ENCODE peak calls at places on chromosomes 4 and X, in seven cellular contexts. Z is IMR-90, Q is H1, C is mesendoderm, G is mesenchymal stem cell, M is trophoblast cell, B is H9. D is an unnamed sample.
A peak's percentile ranks its signal among the peaks of the same experiment; 100 is the strongest.

GRCh38 chr4:112327950-112328349 is 30.8 kb downstream of the ALPK1 start:
- DNase-seq in Z (peak; percentile 72), C (peak; percentile 60), B (no peak), Q (no peak), G (peak; percentile 65), M (peak; percentile 68), D (peak; percentile 58)

GRCh38 chr4:81519428-81519775 is 47.7 kb upstream of the RASGEF1B start:
- DNase-seq in B (no peak), C (no peak), M (no peak), G (no peak), Q (no peak), Z (no peak), D (no peak)

GRCh38 chr4:73684097-73684496 is 56.3 kb upstream of the CXCL8 start:
- DNase-seq in G (no peak), B (no peak), Q (no peak), M (no peak), C (peak; percentile 38), Z (peak; percentile 43), D (no peak)

GRCh38 chrX:138858946-138859345 is 147.4 kb upstream of the FGF13 start:
- DNase-seq in C (no peak), G (peak; percentile 0), M (peak; percentile 2), B (no peak), Q (no peak), Z (no peak), D (no peak)

GRCh38 chr4:175504316-175504715 is 307.7 kb downstream of the GPM6A start:
- DNase-seq in G (no peak), C (no peak), Z (peak; percentile 2), Q (no peak), M (peak; percentile 68), B (no peak), D (no peak)

GRCh38 chrX:145484740-145485139 is 237.4 kb downstream of the SPANXN1 start:
- DNase-seq in Z (no peak), C (no peak), G (no peak), M (no peak), B (no peak), Q (no peak), D (no peak)

GRCh38 chrX:13996650-13997049 is 33.0 kb downstream of the GEMIN8 start:
- DNase-seq in G (no peak), C (no peak), Q (no peak), M (no peak), Z (no peak), B (no peak), D (no peak)

GRCh38 chr4:39528056-39528465 is 822 bp upstream of the UGDH start:
- DNase-seq in M (peak; percentile 96), G (peak; percentile 91), Q (no peak), C (no peak), Z (peak; percentile 82), B (no peak), D (no peak)

GRCh38 chrX:136121788-136122187 is 25.5 kb upstream of the FHL1 start:
- DNase-seq in M (no peak), Z (no peak), B (no peak), Q (no peak), C (no peak), G (no peak), D (no peak)

GRCh38 chr4:153197301-153197700 is 6.9 kb upstream of the TRIM2 start:
- DNase-seq in Z (no peak), M (no peak), Q (no peak), G (no peak), C (no peak), B (no peak), D (no peak)

GRCh38 chr4:186854256-186854655 is 130.6 kb upstream of the FAT1 start:
- DNase-seq in M (no peak), Q (no peak), B (no peak), Z (peak; percentile 62), C (no peak), G (peak; percentile 10), D (no peak)

GRCh38 chr4:159195400-159195799 is 92.5 kb downstream of the RAPGEF2 start:
- DNase-seq in C (no peak), Z (no peak), G (no peak), B (no peak), M (peak; percentile 60), Q (no peak), D (no peak)

GRCh38 chr4:39621582-39621981 is 17.1 kb downstream of the SMIM14 start:
- DNase-seq in B (peak; percentile 44), M (peak; percentile 57), Q (no peak), C (peak; percentile 91), G (peak; percentile 95), Z (peak; percentile 81), D (no peak)

GRCh38 chr4:113582737-113583136 is 178.8 kb downstream of the CAMK2D start:
- DNase-seq in Q (no peak), M (no peak), B (no peak), G (no peak), C (no peak), Z (no peak), D (no peak)

GRCh38 chr4:151031831-151032605 is 16.9 kb upstream of the LRBA start:
- DNase-seq in Q (no peak), Z (peak; percentile 71), G (peak; percentile 32), M (peak; percentile 75), B (no peak), C (no peak), D (no peak)

GRCh38 chrX:148530464-148531077 is 30.2 kb downstream of the AFF2 start:
- DNase-seq in M (peak; percentile 47), G (peak; percentile 18), Z (peak; percentile 33), Q (no peak), C (peak; percentile 11), B (no peak), D (no peak)

GRCh38 chrX:10444204-10444603 is 176.2 kb downstream of the MID1 start:
- DNase-seq in B (no peak), Q (no peak), M (peak; percentile 42), C (peak; percentile 29), G (no peak), Z (no peak), D (no peak)

GRCh38 chr4:39947415-39947814 is 30.3 kb downstream of the PDS5A start:
- DNase-seq in Q (peak; percentile 41), Z (no peak), B (no peak), M (no peak), C (no peak), G (peak; percentile 12), D (no peak)

GRCh38 chr4:168604496-168605373 is 107.9 kb downstream of the PALLD start:
- DNase-seq in M (peak; percentile 85), Q (no peak), C (peak; percentile 90), G (peak; percentile 84), B (no peak), Z (peak; percentile 87), D (peak; percentile 84)

GRCh38 chr4:78058591-78059523 is 1.7 kb downstream of the FRAS1 start:
- DNase-seq in M (peak; percentile 54), Q (peak; percentile 80), C (peak; percentile 91), B (peak; percentile 72), Z (no peak), G (peak; percentile 36), D (peak; percentile 65)

DNA sequence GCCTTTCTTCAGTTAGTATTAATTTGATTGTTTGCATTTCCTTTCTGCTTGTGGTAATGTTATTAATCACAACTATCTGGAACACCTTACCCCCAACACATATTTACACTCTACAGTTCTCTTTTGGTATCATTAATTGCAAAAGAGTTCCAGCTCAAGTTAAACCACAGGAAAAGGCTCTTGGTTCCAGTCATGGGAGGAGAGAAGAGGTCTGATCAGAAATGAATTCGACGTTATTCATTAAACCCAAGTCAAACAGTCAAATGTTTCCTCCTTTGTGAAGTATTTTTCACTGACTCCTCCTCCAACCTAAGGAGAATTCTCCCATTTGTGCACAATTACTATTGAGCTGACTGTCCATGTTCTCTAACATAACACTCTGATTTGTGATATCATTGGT is 91.4 kb downstream of the SLC39A8 start:
- DNase-seq in G (no peak), M (no peak), Q (no peak), C (no peak), B (no peak), Z (no peak), D (no peak)
- H3K79me1 ChIP-seq in G (no peaks in the 10 kb centered on the region), M (no peaks in the 10 kb centered on the region), Q (no peaks in the 10 kb centered on the region), C (no peaks in the 10 kb centered on the region), B (no peaks in the 10 kb centered on the region), Z (no peaks in the 10 kb centered on the region), D (no peaks in the 10 kb centered on the region)

DNA sequence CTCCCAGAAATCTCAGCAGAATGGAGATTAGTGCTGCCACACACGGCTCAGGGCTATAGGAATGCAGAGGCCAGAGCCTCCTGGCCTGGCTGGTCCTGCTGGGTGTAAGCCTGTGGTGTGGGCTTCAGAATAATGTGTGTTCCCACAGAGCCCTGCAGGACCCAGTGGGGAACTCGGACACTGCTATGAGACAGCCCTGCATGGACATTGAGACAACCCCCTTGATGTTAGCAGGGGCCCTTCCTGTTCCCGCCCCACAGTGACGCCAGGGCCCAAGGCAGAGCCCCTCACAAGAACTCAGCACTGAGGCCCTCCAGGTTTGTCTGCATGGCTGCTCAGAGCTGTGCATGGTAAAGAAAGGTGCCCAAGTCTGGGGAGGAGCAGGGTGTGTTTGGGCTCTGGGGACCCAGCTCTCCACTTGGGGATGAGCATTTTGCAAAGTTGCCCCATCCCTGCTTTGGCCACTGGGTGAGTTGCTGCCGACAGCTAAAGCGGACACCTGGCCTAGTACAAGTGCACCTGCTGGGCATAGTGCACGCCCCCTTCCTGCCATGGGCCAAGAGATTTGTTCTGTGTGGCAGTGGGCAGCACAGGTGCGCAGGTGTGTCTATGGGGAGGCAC is 1.9 kb upstream of the MXD4 start:
- DNase-seq in Z (no peak), B (no peak), Q (no peak), M (no peak), C (no peak), G (no peak), D (no peak)
- H3K4me2 ChIP-seq in Z (no peak overlapping the region), B (no peak overlapping the region), Q (no peak overlapping the region), M (no peak overlapping the region), C (no peak overlapping the region), G (no peak overlapping the region), D (no peak overlapping the region)

GRCh38 chrX:48896611-48897011 is 957 bp downstream of the TIMM17B start:
- DNase-seq in G (peak; percentile 71), Q (no peak), C (peak; percentile 54), Z (no peak), B (no peak), M (no peak), D (no peak)

GRCh38 chrX:48899078-48899410 is 1.3 kb downstream of the PQBP1 start:
- DNase-seq in Q (no peak), Z (no peak), B (no peak), G (no peak), C (no peak), M (no peak), D (no peak)

GRCh38 chrX:48894891-48895290 is 2.7 kb downstream of the TIMM17B start:
- DNase-seq in B (no peak), M (no peak), G (no peak), Q (no peak), Z (no peak), C (no peak), D (no peak)

GRCh38 chrX:48897621-48898306 is at the start of the genes PQBP1 and TIMM17B:
- DNase-seq in C (peak; percentile 98), M (peak; percentile 92), G (peak; percentile 97), B (peak; percentile 94), Q (peak; percentile 79), Z (peak; percentile 96), D (peak; percentile 90)

GRCh38 chrX:48897157-48897620 is 379 bp downstream of the TIMM17B start:
- DNase-seq in Z (peak; percentile 66), G (peak; percentile 88), B (peak; percentile 85), C (peak; percentile 91), Q (peak; percentile 81), M (peak; percentile 67), D (peak; percentile 72)
- H3K27me3 ChIP-seq in Z (no peaks in the 10 kb centered on the region), G (no peaks in the 10 kb centered on the region), B (no peaks in the 10 kb centered on the region), C (no peaks in the 10 kb centered on the region), Q (no peaks in the 10 kb centered on the region), M (no peaks in the 10 kb centered on the region), D (no peaks in the 10 kb centered on the region)

DNA sequence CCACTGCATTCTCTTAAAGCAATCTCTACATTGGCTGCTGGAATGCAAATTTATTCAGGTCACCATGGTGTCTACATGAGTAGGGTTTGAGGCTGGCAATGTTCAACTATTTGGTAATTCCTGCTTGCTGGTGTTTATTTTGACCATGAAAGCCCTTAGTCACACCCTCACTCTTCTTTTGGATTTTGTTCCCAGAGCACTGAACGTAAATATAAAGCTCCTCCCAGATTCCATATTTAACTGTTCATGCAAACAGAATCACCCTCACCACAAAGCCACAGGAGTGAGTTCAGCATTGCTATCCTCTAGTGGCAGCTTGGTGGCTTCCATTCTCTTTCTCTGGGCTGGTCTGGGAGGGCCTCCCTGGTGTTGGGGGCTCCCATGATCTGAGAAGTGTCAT is 82.8 kb downstream of the LNX1 start:
- DNase-seq in G (peak; percentile 57), B (no peak), M (no peak), C (no peak), Z (peak; percentile 91), Q (no peak), D (no peak)
- H3K79me1 ChIP-seq in G (no peaks in the 10 kb centered on the region), B (no peaks in the 10 kb centered on the region), M (no peaks in the 10 kb centered on the region), C (no peaks in the 10 kb centered on the region), Z (no peaks in the 10 kb centered on the region), Q (no peaks in the 10 kb centered on the region), D (no peaks in the 10 kb centered on the region)